ENCODE peak calls at places on chromosome 14, in eight cellular contexts. Y is upper lobe of left lung, P is gastrocnemius medialis, O is lower leg skin, H is NB4, I is testis, R is adrenal gland, X is A549. M is an unnamed sample.

GRCh38 chr14:60485600-60486251 is at the start of gene C14orf39:
- DNase-seq in Y (no peak), P (no peak), O (no peak), H (peak; percentile 73), I (peak; percentile 78), R (no peak), X (no peak), M (no peak)

GRCh38 chr14:105334383-105335230 is 20.1 kb downstream of the PACS2 start:
- DNase-seq in Y (no peak), P (no peak), O (no peak), H (no peak), I (no peak), R (no peak), X (no peak), M (no peak)

GRCh38 chr14:72476657-72477499 is 417.0 kb downstream of the DPF3 start:
- DNase-seq in Y (peak; percentile 46), P (no peak), O (peak; percentile 77), H (peak; percentile 86), I (no peak), R (no peak), X (no peak), M (peak; percentile 14)

GRCh38 chr14:92507174-92507768 is 6.3 kb upstream of the RIN3 start:
- DNase-seq in Y (peak; percentile 83), P (no peak), O (no peak), H (peak; percentile 65), I (no peak), R (no peak), X (no peak), M (no peak)

GRCh38 chr14:105247026-105247425 is 1.3 kb upstream of the BTBD6 start:
- DNase-seq in Y (no peak), P (no peak), O (no peak), H (no peak), I (no peak), R (no peak), X (no peak), M (no peak)

GRCh38 chr14:50312734-50313054 is 570 bp downstream of the DMAC2L start:
- DNase-seq in Y (no peak), P (no peak), O (no peak), H (no peak), I (no peak), R (no peak), X (no peak), M (no peak)

GRCh38 chr14:104094709-104095425 is 9.4 kb downstream of the ASPG start:
- DNase-seq in Y (peak; percentile 67), P (no peak), O (no peak), H (peak; percentile 67), I (peak; percentile 82), R (peak; percentile 70), X (peak; percentile 85), M (peak; percentile 87)

GRCh38 chr14:32193532-32193931 is 8.3 kb upstream of the RNU6-7 start:
- DNase-seq in Y (no peak), P (no peak), O (no peak), H (no peak), I (no peak), R (no peak), X (no peak), M (no peak)

GRCh38 chr14:73718742-73719251 is 4.6 kb upstream of the PNMA1 start:
- DNase-seq in Y (no peak), P (no peak), O (peak; percentile 78), H (no peak), I (peak; percentile 85), R (no peak), X (no peak), M (no peak)

GRCh38 chr14:24052656-24053547 is 1.1 kb downstream of the CARMIL3 start:
- DNase-seq in Y (peak; percentile 9), P (no peak), O (no peak), H (peak; percentile 14), I (no peak), R (no peak), X (no peak), M (no peak)

GRCh38 chr14:47269788-47270492 is 405.5 kb downstream of the MDGA2 start:
- DNase-seq in Y (peak; percentile 23), P (no peak), O (no peak), H (no peak), I (no peak), R (no peak), X (no peak), M (no peak)

GRCh38 chr14:91354221-91354916 is 63.3 kb downstream of the CCDC88C start:
- DNase-seq in Y (no peak), P (no peak), O (no peak), H (no peak), I (no peak), R (no peak), X (no peak), M (no peak)

GRCh38 chr14:64510825-64511679 is 6.5 kb downstream of the ZBTB1 start:
- DNase-seq in Y (peak; percentile 71), P (peak; percentile 37), O (peak; percentile 91), H (peak; percentile 73), I (peak; percentile 89), R (peak; percentile 82), X (peak; percentile 32), M (no peak)

GRCh38 chr14:92615451-92615850 is 101.9 kb downstream of the RIN3 start:
- DNase-seq in Y (no peak), P (no peak), O (no peak), H (peak; percentile 14), I (no peak), R (no peak), X (no peak), M (no peak)

GRCh38 chr14:64639340-64639821 is 64.8 kb upstream of the PLEKHG3 start:
- DNase-seq in Y (no peak), P (no peak), O (peak; percentile 18), H (no peak), I (no peak), R (no peak), X (no peak), M (no peak)

DNA sequence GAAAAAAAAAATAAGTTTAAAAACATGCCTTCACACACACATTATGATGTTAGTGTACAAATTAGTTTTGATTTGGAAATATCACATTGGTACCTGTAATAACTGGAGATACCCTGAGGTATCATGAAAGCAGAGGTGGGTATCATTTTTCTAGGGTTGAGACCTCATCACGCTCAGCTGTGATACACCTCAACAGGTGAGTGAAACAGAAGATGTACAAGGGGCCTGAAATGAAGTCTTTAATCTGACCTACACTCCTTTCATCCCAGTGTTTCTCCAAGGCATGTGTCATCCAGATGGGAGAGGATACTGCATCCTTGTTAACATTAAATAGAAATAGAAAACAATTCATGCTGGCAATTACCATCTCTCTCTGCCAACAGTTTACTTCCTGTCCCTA is 7.4 kb downstream of the BMP4 start:
- DNase-seq in Y (no peak), P (no peak), O (no peak), H (no peak), I (no peak), R (no peak), X (no peak), M (no peak)
- TF ChIP-seq POLR2A in Y (no peak), P (no peak), O (no peak), H (no peak), I (no peak), R (no peak), X (no peak), M (no peak)

DNA sequence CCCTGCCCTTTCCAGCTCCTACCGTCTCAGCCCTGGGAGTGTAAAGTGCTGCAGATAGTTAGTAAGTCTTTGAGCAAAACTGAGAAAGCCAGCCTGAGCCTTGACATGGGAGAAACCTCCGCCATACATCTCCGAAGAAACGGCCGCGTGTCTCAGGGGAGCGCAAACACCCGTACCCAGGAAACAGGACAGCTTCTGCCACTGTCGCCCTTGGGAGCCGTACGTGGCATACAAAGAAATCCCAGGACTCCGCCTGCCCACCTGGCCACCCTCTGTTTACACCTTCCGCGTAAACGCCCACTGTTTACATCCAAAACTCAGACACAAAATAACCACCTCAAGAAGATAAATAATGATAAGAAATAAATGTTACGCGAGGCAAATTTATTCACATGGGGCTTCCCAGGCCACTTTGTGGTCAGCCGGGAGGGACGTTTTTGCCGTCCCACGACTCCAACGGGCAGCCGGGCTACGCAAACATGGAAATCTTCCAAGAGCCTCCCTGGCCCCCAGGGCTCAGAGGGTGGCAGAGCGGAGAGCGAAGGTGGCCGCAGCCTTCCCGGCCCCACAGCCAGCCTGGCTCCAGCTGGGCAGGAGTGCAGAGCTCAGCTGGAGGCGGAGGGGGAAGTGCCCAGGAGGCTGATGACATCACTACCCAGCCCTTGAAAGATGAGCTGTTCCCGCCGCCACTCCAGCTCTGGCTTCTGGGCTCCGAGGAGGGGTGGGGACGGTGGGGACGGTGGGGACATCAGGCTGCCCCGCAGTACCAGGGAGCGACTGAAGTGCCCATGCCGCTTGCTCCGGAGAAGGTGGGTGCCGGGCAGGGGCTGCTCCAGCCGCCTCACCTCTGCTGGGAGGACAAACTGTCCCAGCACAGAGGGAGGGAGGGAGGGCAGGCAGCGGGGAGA is at the start of gene BDKRB2:
- DNase-seq in Y (peak; percentile 75), P (peak; percentile 39), O (peak; percentile 95), H (peak; percentile 73), I (peak; percentile 64), R (peak; percentile 76), X (peak; percentile 94), M (peak; percentile 97)
- TF ChIP-seq POLR2A in Y (no peak), P (peak; percentile 35), O (no peak), H (no peak), I (no peak), R (peak; percentile 48), X (peak; percentile 43), M (peak; percentile 48)

GRCh38 chr14:94058674-94059138 is 22.3 kb downstream of the DDX24 start:
- DNase-seq in Y (no peak), P (no peak), O (no peak), H (no peak), I (peak; percentile 9), R (no peak), X (no peak), M (no peak)
- TF ChIP-seq POLR2A in Y (no peak), P (no peak), O (no peak), H (no peak), I (no peak), R (no peak), X (no peak), M (no peak)

DNA sequence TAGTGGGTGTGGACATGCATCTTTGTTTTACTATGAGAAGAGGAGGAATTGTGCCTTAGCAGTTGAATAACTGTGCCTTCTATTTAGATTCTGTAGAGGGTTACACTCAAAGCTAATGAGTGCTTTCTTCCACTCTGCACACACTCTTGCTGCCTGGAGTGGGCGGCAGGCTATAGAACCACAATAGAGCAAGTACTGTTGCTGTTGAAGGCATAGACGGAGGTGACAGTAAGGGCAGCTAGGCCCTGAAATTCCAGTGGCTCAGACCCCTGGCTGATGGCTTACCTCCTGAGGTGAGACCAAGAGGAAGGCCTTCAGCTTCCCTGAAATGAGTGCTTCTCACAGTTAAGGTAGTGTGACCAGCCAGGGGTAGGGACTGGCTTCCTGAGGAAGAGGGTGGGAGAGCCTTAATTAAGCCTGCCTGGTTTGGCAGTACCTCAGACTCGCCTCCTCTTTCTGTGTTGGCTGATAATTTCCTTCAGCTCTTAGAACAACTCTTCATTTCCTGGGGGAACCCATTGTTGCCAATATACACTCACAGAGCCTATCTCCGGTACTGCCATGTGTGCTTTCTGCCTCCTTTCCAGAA is 24.7 kb downstream of the SUSD6 start:
- DNase-seq in Y (peak; percentile 59), P (no peak), O (no peak), H (no peak), I (no peak), R (no peak), X (no peak), M (no peak)
- TF ChIP-seq POLR2A in Y (no peak), P (no peak), O (no peak), H (no peak), I (no peak), R (no peak), X (no peak), M (no peak)

GRCh38 chr14:75025082-75025481 is 22.4 kb downstream of the EIF2B2 start:
- DNase-seq in Y (peak; percentile 40), P (no peak), O (no peak), H (peak; percentile 14), I (no peak), R (no peak), X (no peak), M (no peak)
- TF ChIP-seq POLR2A in Y (no peak), P (no peak), O (no peak), H (no peak), I (no peak), R (no peak), X (no peak), M (no peak)